ENCODE peak calls at places on chromosomes 11 and 22, in seven cellular contexts. T, N, W, O, K, P and R are unnamed samples.

GRCh38 chr11:134762248-134763029 is 350.4 kb upstream of the B3GAT1 start:
- DNase-seq in T (no peak), N (no peak), W (no peak), O (no peak), K (no peak), P (no peak), R (no peak)

GRCh38 chr22:38141574-38141973 is 31.1 kb upstream of the BAIAP2L2 start:
- DNase-seq in T (no peak), N (no peak), W (no peak), O (no peak), K (no peak), P (no peak), R (no peak)

GRCh38 chr11:102306048-102306575 is 11.2 kb upstream of the BIRC3 start:
- DNase-seq in T (peak), N (no peak), W (no peak), O (peak), K (no peak), P (no peak), R (no peak)

GRCh38 chr22:22242488-22242887 is 2.1 kb upstream of the VPREB1 start:
- DNase-seq in T (no peak), N (no peak), W (no peak), O (no peak), K (no peak), P (no peak), R (no peak)

GRCh38 chr11:45885274-45885920 is at the start of gene MAPK8IP1:
- DNase-seq in T (no peak), N (peak), W (no peak), O (peak), K (no peak), P (peak), R (peak)

GRCh38 chr22:45006101-45006872 is 3.5 kb downstream of the PHF21B start:
- DNase-seq in T (no peak), N (no peak), W (no peak), O (no peak), K (no peak), P (no peak), R (no peak)

GRCh38 chr11:1509626-1510255 is 23.2 kb upstream of the MOB2 start:
- DNase-seq in T (no peak), N (no peak), W (no peak), O (no peak), K (no peak), P (no peak), R (no peak)

GRCh38 chr11:67045314-67045713 is 11.3 kb upstream of the RHOD start:
- DNase-seq in T (peak), N (no peak), W (no peak), O (no peak), K (no peak), P (no peak), R (peak)

GRCh38 chr22:41446639-41447434 is at the start of gene TOB2:
- DNase-seq in T (peak), N (peak), W (peak), O (peak), K (peak), P (peak), R (peak)

GRCh38 chr11:45267660-45268340 is 18.3 kb downstream of the SYT13 start:
- DNase-seq in T (no peak), N (no peak), W (no peak), O (no peak), K (no peak), P (no peak), R (no peak)

GRCh38 chr22:35538801-35539321 is 1.8 kb upstream of the RASD2 start:
- DNase-seq in T (no peak), N (no peak), W (no peak), O (peak), K (no peak), P (no peak), R (no peak)

GRCh38 chr11:43518407-43519165 is 159.9 kb downstream of the TTC17 start:
- DNase-seq in T (no peak), N (no peak), W (no peak), O (no peak), K (no peak), P (no peak), R (no peak)

GRCh38 chr22:19819911-19820879 is 34.5 kb downstream of the GNB1L start:
- DNase-seq in T (no peak), N (no peak), W (no peak), O (no peak), K (no peak), P (no peak), R (no peak)

GRCh38 chr22:45540122-45540521 is 37.4 kb downstream of the FBLN1 start:
- DNase-seq in T (no peak), N (no peak), W (no peak), O (no peak), K (no peak), P (no peak), R (no peak)

GRCh38 chr11:12848413-12848812 is 160.7 kb upstream of the RASSF10 start:
- DNase-seq in T (no peak), N (no peak), W (no peak), O (no peak), K (no peak), P (no peak), R (no peak)

GRCh38 chr11:66579017-66579606 is 10.7 kb upstream of the CTSF start:
- DNase-seq in T (peak), N (peak), W (peak), O (peak), K (peak), P (no peak), R (peak)

GRCh38 chr11:125132586-125132985 is 21.2 kb upstream of the TMEM218 start:
- DNase-seq in T (no peak), N (no peak), W (no peak), O (no peak), K (no peak), P (no peak), R (no peak)

GRCh38 chr22:30890689-30891442 is 77.7 kb downstream of the MORC2 start:
- DNase-seq in T (no peak), N (peak), W (no peak), O (peak), K (no peak), P (no peak), R (no peak)

GRCh38 chr11:3224730-3225098 is 6.1 kb upstream of the MRGPRG start:
- DNase-seq in T (no peak), N (no peak), W (no peak), O (no peak), K (no peak), P (no peak), R (no peak)

GRCh38 chr22:23856721-23857605 is 712 bp upstream of the SLC2A11 start:
- DNase-seq in T (no peak), N (no peak), W (peak), O (peak), K (no peak), P (peak), R (peak)

GRCh38 chr22:18096823-18097222 is 13.8 kb upstream of the TUBA8 start:
- DNase-seq in T (no peak), N (no peak), W (no peak), O (no peak), K (no peak), P (no peak), R (no peak)